ENCODE peak calls at places on chromosome 2, in ten cellular contexts. G, S, C, N, E, J, A, X, Y and T are unnamed samples.

GRCh38 chr2:84474176-84474575 is 15.1 kb upstream of the SUCLG1 start:
- DNase-seq in G (peak; percentile 35), S (no peak), C (no peak), N (no peak), E (no peak), J (no peak), A (no peak), X (no peak), Y (no peak), T (no peak)

GRCh38 chr2:172109670-172110421 is 7.1 kb upstream of the DLX2 start:
- DNase-seq in G (no peak), S (no peak), C (peak; percentile 72), N (no peak), E (no peak), J (no peak), A (no peak), X (peak; percentile 56), Y (no peak), T (no peak)

GRCh38 chr2:177692828-177693269 is 300.3 kb downstream of the AGPS start:
- DNase-seq in G (no peak), S (no peak), C (no peak), N (no peak), E (no peak), J (no peak), A (no peak), X (peak; percentile 42), Y (no peak), T (no peak)

GRCh38 chr2:26630669-26631360 is 10.4 kb downstream of the CIB4 start:
- DNase-seq in G (peak; percentile 68), S (peak; percentile 28), C (peak; percentile 15), N (no peak), E (no peak), J (no peak), A (no peak), X (peak; percentile 52), Y (no peak), T (no peak)

GRCh38 chr2:235639387-235639786 is 145.5 kb downstream of the AGAP1 start:
- DNase-seq in G (peak; percentile 33), S (no peak), C (no peak), N (no peak), E (peak; percentile 64), J (peak; percentile 73), A (peak; percentile 96), X (no peak), Y (no peak), T (peak; percentile 94)

GRCh38 chr2:111624401-111625156 is 259.4 kb downstream of the ANAPC1 start:
- DNase-seq in G (no peak), S (no peak), C (no peak), N (peak; percentile 81), E (no peak), J (no peak), A (no peak), X (no peak), Y (no peak), T (no peak)

GRCh38 chr2:96913398-96914202 is 43.7 kb upstream of the SEMA4C start:
- DNase-seq in G (no peak), S (no peak), C (peak; percentile 81), N (no peak), E (peak; percentile 41), J (no peak), A (no peak), X (no peak), Y (no peak), T (no peak)

GRCh38 chr2:45909677-45910191 is 258.3 kb downstream of the PRKCE start:
- DNase-seq in G (peak; percentile 92), S (peak; percentile 48), C (no peak), N (no peak), E (no peak), J (no peak), A (no peak), X (no peak), Y (no peak), T (no peak)

GRCh38 chr2:75466708-75467311 is 93.9 kb downstream of the EVA1A start:
- DNase-seq in G (peak; percentile 36), S (peak; percentile 23), C (no peak), N (peak; percentile 18), E (peak; percentile 9), J (peak; percentile 22), A (no peak), X (peak; percentile 86), Y (peak; percentile 10), T (no peak)

GRCh38 chr2:11658208-11658607 is 11.8 kb downstream of the NTSR2 start:
- DNase-seq in G (no peak), S (no peak), C (peak; percentile 32), N (no peak), E (no peak), J (no peak), A (peak; percentile 49), X (no peak), Y (no peak), T (no peak)

GRCh38 chr2:24228470-24228869 is 53.6 kb downstream of the FAM228A start:
- DNase-seq in G (no peak), S (no peak), C (no peak), N (peak; percentile 39), E (no peak), J (no peak), A (no peak), X (peak; percentile 45), Y (no peak), T (no peak)

GRCh38 chr2:157900203-157900602 is 24.1 kb upstream of the ACVR1 start:
- DNase-seq in G (peak; percentile 25), S (no peak), C (no peak), N (no peak), E (no peak), J (no peak), A (no peak), X (no peak), Y (no peak), T (no peak)

GRCh38 chr2:203585541-203585940 is 50.4 kb upstream of the RAPH1 start:
- DNase-seq in G (no peak), S (no peak), C (no peak), N (no peak), E (no peak), J (peak; percentile 14), A (no peak), X (no peak), Y (no peak), T (no peak)

GRCh38 chr2:39488450-39488849 is 51.4 kb upstream of the MAP4K3 start:
- DNase-seq in G (peak; percentile 62), S (no peak), C (no peak), N (peak; percentile 83), E (no peak), J (no peak), A (peak; percentile 69), X (no peak), Y (no peak), T (no peak)

GRCh38 chr2:119106301-119106897 is 52.2 kb downstream of the C1QL2 start:
- DNase-seq in G (no peak), S (no peak), C (no peak), N (no peak), E (peak; percentile 24), J (no peak), A (peak; percentile 12), X (peak; percentile 83), Y (no peak), T (peak; percentile 39)

GRCh38 chr2:236440110-236440881 is 129.3 kb upstream of the ACKR3 start:
- DNase-seq in G (no peak), S (no peak), C (no peak), N (no peak), E (no peak), J (no peak), A (no peak), X (peak; percentile 10), Y (no peak), T (no peak)

GRCh38 chr2:20578895-20579825 is 71.7 kb downstream of the HS1BP3 start:
- DNase-seq in G (peak; percentile 63), S (peak; percentile 92), C (peak; percentile 86), N (peak; percentile 100), E (peak; percentile 58), J (peak; percentile 46), A (peak; percentile 93), X (peak; percentile 23), Y (peak; percentile 68), T (peak; percentile 96)

GRCh38 chr2:201129044-201129505 is 13.1 kb downstream of the CFLAR start:
- DNase-seq in G (peak; percentile 80), S (no peak), C (no peak), N (peak; percentile 88), E (peak; percentile 70), J (no peak), A (no peak), X (no peak), Y (no peak), T (no peak)

GRCh38 chr2:201127570-201127969 is 11.6 kb downstream of the CFLAR start:
- DNase-seq in G (peak; percentile 50), S (no peak), C (no peak), N (peak; percentile 96), E (no peak), J (no peak), A (no peak), X (no peak), Y (no peak), T (no peak)

GRCh38 chr2:201130524-201131186 is 14.7 kb downstream of the CFLAR start:
- DNase-seq in G (no peak), S (no peak), C (no peak), N (peak; percentile 98), E (no peak), J (no peak), A (no peak), X (peak; percentile 49), Y (no peak), T (no peak)

GRCh38 chr2:201127128-201127521 is 11.2 kb downstream of the CFLAR start:
- DNase-seq in G (peak; percentile 36), S (no peak), C (no peak), N (no peak), E (peak; percentile 67), J (no peak), A (no peak), X (no peak), Y (no peak), T (no peak)

GRCh38 chr2:201126308-201127127 is 10.6 kb downstream of the CFLAR start:
- DNase-seq in G (no peak), S (no peak), C (no peak), N (peak; percentile 93), E (no peak), J (no peak), A (no peak), X (no peak), Y (no peak), T (no peak)
- H3K4me1 ChIP-seq in G (peaks cover 100% of the 10 kb centered on the region), S (peaks cover 13% of the 10 kb centered on the region), C (peaks cover 100% of the 10 kb centered on the region), N (peaks cover 82% of the 10 kb centered on the region), E (peaks cover 70% of the 10 kb centered on the region), J (peaks cover 24% of the 10 kb centered on the region), A (peaks cover 97% of the 10 kb centered on the region), X (peaks cover 45% of the 10 kb centered on the region), Y (no peaks in the 10 kb centered on the region), T (peaks cover 100% of the 10 kb centered on the region)

GRCh38 chr2:19035238-19035637 is 323.2 kb downstream of the OSR1 start:
- DNase-seq in G (peak; percentile 25), S (no peak), C (no peak), N (no peak), E (no peak), J (no peak), A (peak; percentile 76), X (no peak), Y (no peak), T (no peak)
- TF ChIP-seq POLR2AphosphoS5 in G (peak; percentile 47), S (no peak), C (no peak), N (no peak), E (no peak), J (no peak), A (peak; percentile 41), X (no peak), Y (no peak), T (no peak)

GRCh38 chr2:239263937-239264837 is 136.6 kb downstream of the HDAC4 start:
- DNase-seq in G (no peak), S (no peak), C (peak; percentile 84), N (no peak), E (peak; percentile 11), J (no peak), A (peak; percentile 71), X (no peak), Y (no peak), T (no peak)
- H3K4me1 ChIP-seq in G (peaks cover 71% of the 10 kb centered on the region), S (peaks cover 53% of the 10 kb centered on the region), C (peaks cover 100% of the 10 kb centered on the region), N (peaks cover 14% of the 10 kb centered on the region), E (peaks cover 71% of the 10 kb centered on the region), J (peaks cover 83% of the 10 kb centered on the region), A (peaks cover 100% of the 10 kb centered on the region), X (peaks cover 23% of the 10 kb centered on the region), Y (peaks cover 22% of the 10 kb centered on the region), T (peaks cover 100% of the 10 kb centered on the region)

GRCh38 chr2:64115808-64116598 is 28.2 kb downstream of the PELI1 start:
- DNase-seq in G (no peak), S (no peak), C (no peak), N (peak; percentile 57), E (no peak), J (no peak), A (no peak), X (no peak), Y (no peak), T (no peak)
- TF ChIP-seq POLR2AphosphoS5 in G (no peak), S (no peak), C (no peak), N (no peak), E (no peak), J (no peak), A (no peak), X (no peak), Y (no peak), T (no peak)